ENCODE peak calls at places on chromosome 19, in eight cellular contexts. One of them, this sample, is unnamed.
A peak's percentile ranks its signal among the peaks of the same experiment; 100 is the strongest.

GRCh38 chr19:46206176-46206575 is 23.4 kb upstream of the IGFL1 start:
- DNase-seq in lung: no peak
- DNase-seq in D341Med: no peak
- DNase-seq in heart left ventricle: peak; percentile 39
- DNase-seq in CD4-positive, alpha-beta memory T cell: no peak
- DNase-seq in fibroblast of lung: no peak
- DNase-seq in activated naive CD4-positive, alpha-beta T cell treated with anti-CD3 and anti-CD28 coated beads, Interleukin-2, amount 50 U/mL, for 72 hours: no peak
- DNase-seq in H54: no peak
- DNase-seq in this sample: no peak

GRCh38 chr19:22144394-22144793 is 52.4 kb downstream of the ZNF676 start:
- DNase-seq in CD4-positive, alpha-beta memory T cell: no peak
- DNase-seq in H54: no peak
- DNase-seq in D341Med: peak; percentile 25
- DNase-seq in lung: no peak
- DNase-seq in heart left ventricle: no peak
- DNase-seq in activated naive CD4-positive, alpha-beta T cell treated with anti-CD3 and anti-CD28 coated beads, Interleukin-2, amount 50 U/mL, for 72 hours: peak; percentile 2
- DNase-seq in fibroblast of lung: peak; percentile 32
- DNase-seq in this sample: peak; percentile 55

GRCh38 chr19:39448271-39448670 is 2.9 kb downstream of the SUPT5H start:
- DNase-seq in fibroblast of lung: no peak
- DNase-seq in D341Med: no peak
- DNase-seq in activated naive CD4-positive, alpha-beta T cell treated with anti-CD3 and anti-CD28 coated beads, Interleukin-2, amount 50 U/mL, for 72 hours: no peak
- DNase-seq in H54: peak; percentile 75
- DNase-seq in heart left ventricle: no peak
- DNase-seq in lung: no peak
- DNase-seq in CD4-positive, alpha-beta memory T cell: no peak
- DNase-seq in this sample: no peak

GRCh38 chr19:10142701-10143375 is 23.1 kb upstream of the EIF3G start:
- DNase-seq in CD4-positive, alpha-beta memory T cell: peak; percentile 75
- DNase-seq in H54: no peak
- DNase-seq in D341Med: no peak
- DNase-seq in activated naive CD4-positive, alpha-beta T cell treated with anti-CD3 and anti-CD28 coated beads, Interleukin-2, amount 50 U/mL, for 72 hours: no peak
- DNase-seq in lung: no peak
- DNase-seq in heart left ventricle: no peak
- DNase-seq in fibroblast of lung: no peak
- DNase-seq in this sample: peak; percentile 57

GRCh38 chr19:38932425-38933179 is 1.9 kb downstream of the MRPS12 start:
- DNase-seq in D341Med: peak; percentile 58
- DNase-seq in heart left ventricle: no peak
- DNase-seq in activated naive CD4-positive, alpha-beta T cell treated with anti-CD3 and anti-CD28 coated beads, Interleukin-2, amount 50 U/mL, for 72 hours: peak; percentile 49
- DNase-seq in lung: no peak
- DNase-seq in H54: no peak
- DNase-seq in CD4-positive, alpha-beta memory T cell: no peak
- DNase-seq in fibroblast of lung: peak; percentile 50
- DNase-seq in this sample: peak; percentile 43

GRCh38 chr19:10568826-10569651 is at the start of gene CDKN2D:
- DNase-seq in lung: peak; percentile 100
- DNase-seq in D341Med: peak; percentile 93
- DNase-seq in fibroblast of lung: peak; percentile 99
- DNase-seq in CD4-positive, alpha-beta memory T cell: peak; percentile 100
- DNase-seq in heart left ventricle: peak; percentile 100
- DNase-seq in activated naive CD4-positive, alpha-beta T cell treated with anti-CD3 and anti-CD28 coated beads, Interleukin-2, amount 50 U/mL, for 72 hours: peak; percentile 100
- DNase-seq in H54: peak; percentile 90
- DNase-seq in this sample: peak; percentile 100

GRCh38 chr19:47097396-47098217 is 16.0 kb downstream of the ZC3H4 start:
- DNase-seq in lung: peak; percentile 29
- DNase-seq in fibroblast of lung: no peak
- DNase-seq in H54: no peak
- DNase-seq in CD4-positive, alpha-beta memory T cell: no peak
- DNase-seq in heart left ventricle: peak; percentile 49
- DNase-seq in D341Med: peak; percentile 86
- DNase-seq in activated naive CD4-positive, alpha-beta T cell treated with anti-CD3 and anti-CD28 coated beads, Interleukin-2, amount 50 U/mL, for 72 hours: no peak
- DNase-seq in this sample: no peak

GRCh38 chr19:12975221-12975756 is 5.9 kb downstream of the DAND5 start:
- DNase-seq in lung: no peak
- DNase-seq in D341Med: peak; percentile 73
- DNase-seq in activated naive CD4-positive, alpha-beta T cell treated with anti-CD3 and anti-CD28 coated beads, Interleukin-2, amount 50 U/mL, for 72 hours: no peak
- DNase-seq in CD4-positive, alpha-beta memory T cell: no peak
- DNase-seq in heart left ventricle: no peak
- DNase-seq in fibroblast of lung: no peak
- DNase-seq in H54: no peak
- DNase-seq in this sample: no peak

GRCh38 chr19:2462635-2463421 is 6.1 kb upstream of the LMNB2 start:
- DNase-seq in heart left ventricle: peak; percentile 90
- DNase-seq in activated naive CD4-positive, alpha-beta T cell treated with anti-CD3 and anti-CD28 coated beads, Interleukin-2, amount 50 U/mL, for 72 hours: no peak
- DNase-seq in CD4-positive, alpha-beta memory T cell: no peak
- DNase-seq in fibroblast of lung: peak; percentile 96
- DNase-seq in D341Med: peak; percentile 65
- DNase-seq in H54: peak; percentile 90
- DNase-seq in lung: peak; percentile 85
- DNase-seq in this sample: no peak

GRCh38 chr19:11025006-11025405 is 64.2 kb downstream of the SMARCA4 start:
- DNase-seq in fibroblast of lung: no peak
- DNase-seq in D341Med: no peak
- DNase-seq in lung: no peak
- DNase-seq in CD4-positive, alpha-beta memory T cell: no peak
- DNase-seq in heart left ventricle: no peak
- DNase-seq in activated naive CD4-positive, alpha-beta T cell treated with anti-CD3 and anti-CD28 coated beads, Interleukin-2, amount 50 U/mL, for 72 hours: no peak
- DNase-seq in H54: no peak
- DNase-seq in this sample: no peak

GRCh38 chr19:18446145-18446810 is 8.3 kb upstream of the ISYNA1 start:
- DNase-seq in D341Med: no peak
- DNase-seq in H54: no peak
- DNase-seq in lung: no peak
- DNase-seq in fibroblast of lung: no peak
- DNase-seq in CD4-positive, alpha-beta memory T cell: no peak
- DNase-seq in activated naive CD4-positive, alpha-beta T cell treated with anti-CD3 and anti-CD28 coated beads, Interleukin-2, amount 50 U/mL, for 72 hours: no peak
- DNase-seq in heart left ventricle: no peak
- DNase-seq in this sample: no peak

GRCh38 chr19:5002143-5002542 is 33.2 kb downstream of the KDM4B start:
- DNase-seq in CD4-positive, alpha-beta memory T cell: no peak
- DNase-seq in fibroblast of lung: no peak
- DNase-seq in activated naive CD4-positive, alpha-beta T cell treated with anti-CD3 and anti-CD28 coated beads, Interleukin-2, amount 50 U/mL, for 72 hours: no peak
- DNase-seq in heart left ventricle: no peak
- DNase-seq in lung: no peak
- DNase-seq in D341Med: no peak
- DNase-seq in H54: peak; percentile 52
- DNase-seq in this sample: no peak

GRCh38 chr19:56304243-56304642 is 10.4 kb downstream of the ZSCAN5A start:
- DNase-seq in fibroblast of lung: no peak
- DNase-seq in D341Med: no peak
- DNase-seq in CD4-positive, alpha-beta memory T cell: no peak
- DNase-seq in H54: no peak
- DNase-seq in heart left ventricle: no peak
- DNase-seq in lung: no peak
- DNase-seq in activated naive CD4-positive, alpha-beta T cell treated with anti-CD3 and anti-CD28 coated beads, Interleukin-2, amount 50 U/mL, for 72 hours: no peak
- DNase-seq in this sample: no peak

GRCh38 chr19:2117215-2117960 is 20.7 kb downstream of the IZUMO4 start:
- DNase-seq in D341Med: no peak
- DNase-seq in H54: no peak
- DNase-seq in heart left ventricle: no peak
- DNase-seq in fibroblast of lung: no peak
- DNase-seq in CD4-positive, alpha-beta memory T cell: no peak
- DNase-seq in lung: no peak
- DNase-seq in activated naive CD4-positive, alpha-beta T cell treated with anti-CD3 and anti-CD28 coated beads, Interleukin-2, amount 50 U/mL, for 72 hours: no peak
- DNase-seq in this sample: no peak